ENCODE peak calls at places on chromosomes 16 and 17, in ten cellular contexts. One of them, this sample, is unnamed.

GRCh38 chr17:47276868-47277267 is 23.2 kb downstream of the ITGB3 start:
- DNase-seq in GM23248: peak
- DNase-seq in HAP-1: peak
- DNase-seq in breast epithelium: peak
- DNase-seq in transverse colon: peak
- DNase-seq in OCI-LY7: no peak
- DNase-seq in suprapubic skin: peak
- DNase-seq in AG09309: peak
- DNase-seq in CD8-positive, alpha-beta memory T cell: no peak
- DNase-seq in aorta: peak
- DNase-seq in this sample: no peak

GRCh38 chr17:33730131-33730530 is 437.0 kb upstream of the ASIC2 start:
- DNase-seq in GM23248: no peak
- DNase-seq in HAP-1: no peak
- DNase-seq in breast epithelium: no peak
- DNase-seq in transverse colon: no peak
- DNase-seq in OCI-LY7: no peak
- DNase-seq in suprapubic skin: no peak
- DNase-seq in AG09309: no peak
- DNase-seq in CD8-positive, alpha-beta memory T cell: no peak
- DNase-seq in aorta: no peak
- DNase-seq in this sample: no peak

GRCh38 chr17:11459780-11460426 is 138.4 kb upstream of the DNAH9 start:
- DNase-seq in GM23248: no peak
- DNase-seq in HAP-1: no peak
- DNase-seq in breast epithelium: no peak
- DNase-seq in transverse colon: no peak
- DNase-seq in OCI-LY7: no peak
- DNase-seq in suprapubic skin: no peak
- DNase-seq in AG09309: no peak
- DNase-seq in CD8-positive, alpha-beta memory T cell: no peak
- DNase-seq in aorta: no peak
- DNase-seq in this sample: no peak

GRCh38 chr16:66026931-66027330 is 339.6 kb upstream of the CDH5 start:
- DNase-seq in GM23248: no peak
- DNase-seq in HAP-1: no peak
- DNase-seq in breast epithelium: no peak
- DNase-seq in transverse colon: no peak
- DNase-seq in OCI-LY7: no peak
- DNase-seq in suprapubic skin: peak
- DNase-seq in AG09309: no peak
- DNase-seq in CD8-positive, alpha-beta memory T cell: no peak
- DNase-seq in aorta: no peak
- DNase-seq in this sample: no peak

GRCh38 chr17:36937001-36937960 is at the start of gene LHX1:
- DNase-seq in GM23248: no peak
- DNase-seq in HAP-1: peak
- DNase-seq in breast epithelium: no peak
- DNase-seq in transverse colon: no peak
- DNase-seq in OCI-LY7: no peak
- DNase-seq in suprapubic skin: no peak
- DNase-seq in AG09309: no peak
- DNase-seq in CD8-positive, alpha-beta memory T cell: no peak
- DNase-seq in aorta: no peak
- DNase-seq in this sample: no peak

GRCh38 chr16:26598989-26599785 is 467.5 kb upstream of the C16orf82 start:
- DNase-seq in GM23248: no peak
- DNase-seq in HAP-1: no peak
- DNase-seq in breast epithelium: no peak
- DNase-seq in transverse colon: no peak
- DNase-seq in OCI-LY7: no peak
- DNase-seq in suprapubic skin: no peak
- DNase-seq in AG09309: no peak
- DNase-seq in CD8-positive, alpha-beta memory T cell: no peak
- DNase-seq in aorta: no peak
- DNase-seq in this sample: no peak

GRCh38 chr17:47423406-47424295 is 99.9 kb downstream of the EFCAB13 start:
- DNase-seq in GM23248: no peak
- DNase-seq in HAP-1: no peak
- DNase-seq in breast epithelium: no peak
- DNase-seq in transverse colon: peak
- DNase-seq in OCI-LY7: no peak
- DNase-seq in suprapubic skin: peak
- DNase-seq in AG09309: no peak
- DNase-seq in CD8-positive, alpha-beta memory T cell: no peak
- DNase-seq in aorta: peak
- DNase-seq in this sample: no peak

GRCh38 chr17:18187816-18188761 is 4.5 kb downstream of the ALKBH5 start:
- DNase-seq in GM23248: peak
- DNase-seq in HAP-1: no peak
- DNase-seq in breast epithelium: no peak
- DNase-seq in transverse colon: no peak
- DNase-seq in OCI-LY7: no peak
- DNase-seq in suprapubic skin: no peak
- DNase-seq in AG09309: no peak
- DNase-seq in CD8-positive, alpha-beta memory T cell: no peak
- DNase-seq in aorta: peak
- DNase-seq in this sample: no peak

DNA sequence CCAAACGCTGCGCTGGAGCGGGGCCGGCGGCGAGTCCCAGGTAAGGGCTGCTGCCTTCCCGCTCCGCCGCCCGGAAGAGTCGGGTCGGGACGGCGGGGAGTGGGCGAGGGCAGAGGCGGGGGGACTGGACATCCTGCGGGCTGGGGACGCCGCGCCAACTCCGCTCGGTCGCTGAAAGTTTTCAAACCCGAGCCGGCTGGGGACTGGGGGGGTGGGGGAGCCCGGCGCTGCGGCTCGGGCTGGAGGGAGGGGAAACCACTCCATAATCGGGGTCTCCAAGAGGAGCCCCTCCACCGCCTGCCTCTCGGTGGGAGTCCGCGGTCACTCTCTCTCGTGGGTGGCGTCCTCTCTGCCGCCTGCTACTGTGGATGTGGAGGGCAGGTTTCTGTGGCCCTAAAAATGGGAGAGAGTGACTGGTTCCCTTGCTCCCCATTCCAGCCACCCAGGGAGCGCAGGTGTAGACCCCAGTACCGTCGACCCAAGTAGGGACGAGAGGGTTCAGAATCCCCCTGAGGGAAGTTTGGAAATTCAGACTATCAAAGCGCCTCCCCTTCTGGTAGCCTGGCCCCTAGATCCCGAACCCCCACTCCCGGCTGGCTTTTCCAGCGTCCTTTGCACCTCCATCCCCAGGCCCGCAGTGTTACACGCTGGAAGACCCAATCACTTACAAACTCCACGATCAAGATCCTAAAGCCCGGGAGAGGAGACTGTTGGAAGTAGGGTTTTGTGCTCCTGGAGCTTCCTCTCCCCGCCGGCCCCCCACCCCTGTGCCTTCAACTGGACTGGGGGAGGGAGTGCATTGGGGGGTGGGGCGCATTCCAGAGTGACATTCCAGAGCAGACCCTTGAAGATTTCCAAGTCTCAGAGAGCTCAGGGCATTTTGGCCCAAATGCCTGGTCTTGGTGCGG is 850 bp downstream of the GPRC5C start:
- DNase-seq in GM23248: no peak
- DNase-seq in HAP-1: peak
- DNase-seq in breast epithelium: no peak
- DNase-seq in transverse colon: no peak
- DNase-seq in OCI-LY7: no peak
- DNase-seq in suprapubic skin: no peak
- DNase-seq in AG09309: no peak
- DNase-seq in CD8-positive, alpha-beta memory T cell: no peak
- DNase-seq in aorta: no peak
- DNase-seq in this sample: no peak
- H3K4me3 ChIP-seq in GM23248: no peak
- H3K4me3 ChIP-seq in HAP-1: peak
- H3K4me3 ChIP-seq in breast epithelium: peak
- H3K4me3 ChIP-seq in transverse colon: peak
- H3K4me3 ChIP-seq in OCI-LY7: no peak
- H3K4me3 ChIP-seq in suprapubic skin: peak
- H3K4me3 ChIP-seq in AG09309: no peak
- H3K4me3 ChIP-seq in CD8-positive, alpha-beta memory T cell: no peak
- H3K4me3 ChIP-seq in aorta: peak
- H3K4me3 ChIP-seq in this sample: peak

DNA sequence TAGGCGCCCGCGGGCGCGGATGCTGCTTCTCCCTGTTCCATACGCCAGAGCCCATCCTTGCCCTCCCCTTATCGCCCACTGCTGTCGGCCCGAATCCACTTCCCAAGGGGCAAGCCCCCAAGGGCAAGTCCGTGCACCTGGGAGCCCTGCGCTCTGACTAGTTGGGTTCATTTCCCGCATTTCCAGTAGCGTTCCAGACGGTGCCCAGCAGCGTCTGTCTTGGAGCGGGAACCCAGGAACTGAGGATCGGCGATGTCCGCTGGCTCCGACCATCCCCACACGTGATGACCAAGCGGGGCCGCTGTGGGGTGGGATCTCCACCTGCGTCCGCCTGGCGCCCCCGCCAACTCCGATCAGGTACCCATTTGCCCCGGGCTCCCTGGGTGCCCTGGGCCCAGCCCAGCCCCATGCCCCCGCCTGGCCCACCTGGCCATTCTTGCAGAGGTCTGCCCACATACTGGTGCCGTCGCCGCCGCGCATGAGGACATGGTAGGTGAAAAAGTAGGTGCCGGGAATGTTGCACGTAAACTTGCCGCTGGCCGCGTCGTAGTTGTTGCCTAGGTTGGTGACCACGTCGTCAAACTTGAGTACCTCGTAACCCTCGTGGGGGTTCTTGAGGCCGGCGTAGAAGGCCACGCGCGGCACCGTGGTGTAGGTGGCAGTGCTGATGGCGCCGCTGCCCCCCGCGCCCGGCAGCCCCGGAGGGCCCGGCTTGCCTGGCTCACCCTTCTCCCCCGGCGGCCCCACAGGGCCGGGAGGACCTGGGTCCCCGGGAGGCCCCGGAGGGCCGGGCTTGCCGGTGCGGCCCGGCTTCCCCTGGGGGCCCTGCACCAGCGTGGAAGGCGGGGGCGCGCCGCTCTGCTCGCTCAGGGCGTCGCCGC is 837 bp downstream of the C1QL1 start:
- DNase-seq in GM23248: no peak
- DNase-seq in HAP-1: no peak
- DNase-seq in breast epithelium: no peak
- DNase-seq in transverse colon: no peak
- DNase-seq in OCI-LY7: no peak
- DNase-seq in suprapubic skin: no peak
- DNase-seq in AG09309: no peak
- DNase-seq in CD8-positive, alpha-beta memory T cell: no peak
- DNase-seq in aorta: no peak
- DNase-seq in this sample: no peak
- H3K4me3 ChIP-seq in GM23248: no peak
- H3K4me3 ChIP-seq in HAP-1: peak
- H3K4me3 ChIP-seq in breast epithelium: no peak
- H3K4me3 ChIP-seq in transverse colon: no peak
- H3K4me3 ChIP-seq in OCI-LY7: no peak
- H3K4me3 ChIP-seq in suprapubic skin: peak
- H3K4me3 ChIP-seq in AG09309: no peak
- H3K4me3 ChIP-seq in CD8-positive, alpha-beta memory T cell: peak
- H3K4me3 ChIP-seq in aorta: no peak
- H3K4me3 ChIP-seq in this sample: peak

DNA sequence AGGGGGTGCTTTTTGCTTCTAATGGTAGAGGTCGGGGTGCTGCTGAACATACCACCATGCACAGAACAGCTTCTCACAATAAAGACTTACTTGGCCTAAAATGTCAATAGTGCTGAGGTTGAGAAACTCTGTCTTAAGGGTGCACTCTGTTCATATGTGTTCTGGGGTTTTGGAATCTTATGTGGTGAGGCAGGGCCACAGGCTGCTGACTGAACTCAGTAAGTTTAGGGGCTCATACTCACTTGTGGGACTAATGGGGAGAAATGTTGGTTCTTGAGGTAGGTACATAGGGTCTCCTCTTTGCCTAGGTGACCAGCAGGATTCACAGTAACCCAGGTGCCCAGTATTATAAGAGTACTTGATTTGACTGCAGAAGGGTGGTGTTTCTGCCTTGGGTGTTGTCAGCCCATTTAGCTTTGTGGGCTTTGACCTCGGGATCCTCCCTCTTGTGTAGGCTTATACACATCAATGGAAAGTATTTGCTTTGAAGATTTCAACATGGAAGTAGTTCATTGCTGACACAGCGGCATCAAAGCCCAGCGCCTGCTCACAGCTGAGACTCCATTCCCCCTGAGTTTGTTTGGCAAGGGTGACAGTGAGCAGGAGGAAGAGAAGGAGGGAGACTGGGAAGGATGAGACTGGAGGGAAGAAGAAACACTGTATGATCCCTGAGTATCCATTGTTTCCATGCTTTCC is 17.2 kb downstream of the SLC7A6 start:
- DNase-seq in GM23248: no peak
- DNase-seq in HAP-1: no peak
- DNase-seq in breast epithelium: no peak
- DNase-seq in transverse colon: no peak
- DNase-seq in OCI-LY7: no peak
- DNase-seq in suprapubic skin: no peak
- DNase-seq in AG09309: no peak
- DNase-seq in CD8-positive, alpha-beta memory T cell: no peak
- DNase-seq in aorta: no peak
- DNase-seq in this sample: no peak
- H3K4me3 ChIP-seq in GM23248: no peak
- H3K4me3 ChIP-seq in HAP-1: no peak
- H3K4me3 ChIP-seq in breast epithelium: no peak
- H3K4me3 ChIP-seq in transverse colon: no peak
- H3K4me3 ChIP-seq in OCI-LY7: peak
- H3K4me3 ChIP-seq in suprapubic skin: no peak
- H3K4me3 ChIP-seq in AG09309: no peak
- H3K4me3 ChIP-seq in CD8-positive, alpha-beta memory T cell: peak
- H3K4me3 ChIP-seq in aorta: no peak
- H3K4me3 ChIP-seq in this sample: no peak

GRCh38 chr16:30743690-30744089 is 4.5 kb upstream of the PHKG2 start:
- DNase-seq in GM23248: no peak
- DNase-seq in HAP-1: no peak
- DNase-seq in breast epithelium: no peak
- DNase-seq in transverse colon: no peak
- DNase-seq in OCI-LY7: no peak
- DNase-seq in suprapubic skin: no peak
- DNase-seq in AG09309: no peak
- DNase-seq in CD8-positive, alpha-beta memory T cell: no peak
- DNase-seq in aorta: no peak
- DNase-seq in this sample: no peak

GRCh38 chr16:30741461-30741914 is 6.7 kb upstream of the PHKG2 start:
- DNase-seq in GM23248: peak
- DNase-seq in HAP-1: no peak
- DNase-seq in breast epithelium: peak
- DNase-seq in transverse colon: peak
- DNase-seq in OCI-LY7: no peak
- DNase-seq in suprapubic skin: peak
- DNase-seq in AG09309: peak
- DNase-seq in CD8-positive, alpha-beta memory T cell: no peak
- DNase-seq in aorta: no peak
- DNase-seq in this sample: no peak

GRCh38 chr16:30738984-30739951 is 9.0 kb upstream of the PHKG2 start:
- DNase-seq in GM23248: no peak
- DNase-seq in HAP-1: no peak
- DNase-seq in breast epithelium: no peak
- DNase-seq in transverse colon: no peak
- DNase-seq in OCI-LY7: no peak
- DNase-seq in suprapubic skin: no peak
- DNase-seq in AG09309: no peak
- DNase-seq in CD8-positive, alpha-beta memory T cell: no peak
- DNase-seq in aorta: no peak
- DNase-seq in this sample: no peak

GRCh38 chr16:30737794-30738648 is 10.2 kb upstream of the PHKG2 start:
- DNase-seq in GM23248: no peak
- DNase-seq in HAP-1: no peak
- DNase-seq in breast epithelium: no peak
- DNase-seq in transverse colon: no peak
- DNase-seq in OCI-LY7: no peak
- DNase-seq in suprapubic skin: no peak
- DNase-seq in AG09309: no peak
- DNase-seq in CD8-positive, alpha-beta memory T cell: no peak
- DNase-seq in aorta: no peak
- DNase-seq in this sample: no peak

GRCh38 chr16:30740364-30741251 is 7.6 kb upstream of the PHKG2 start:
- DNase-seq in GM23248: peak
- DNase-seq in HAP-1: no peak
- DNase-seq in breast epithelium: peak
- DNase-seq in transverse colon: peak
- DNase-seq in OCI-LY7: no peak
- DNase-seq in suprapubic skin: peak
- DNase-seq in AG09309: peak
- DNase-seq in CD8-positive, alpha-beta memory T cell: no peak
- DNase-seq in aorta: peak
- DNase-seq in this sample: no peak
- H3K4me3 ChIP-seq in GM23248: no peak
- H3K4me3 ChIP-seq in HAP-1: no peak
- H3K4me3 ChIP-seq in breast epithelium: peak
- H3K4me3 ChIP-seq in transverse colon: no peak
- H3K4me3 ChIP-seq in OCI-LY7: no peak
- H3K4me3 ChIP-seq in suprapubic skin: peak
- H3K4me3 ChIP-seq in AG09309: no peak
- H3K4me3 ChIP-seq in CD8-positive, alpha-beta memory T cell: no peak
- H3K4me3 ChIP-seq in aorta: no peak
- H3K4me3 ChIP-seq in this sample: no peak

This sample was measured in dorsolateral prefrontal cortex.